ENCODE peak calls at places on chromosomes 4 and X, in four cellular contexts. One of them, this sample, is unnamed.

GRCh38 chr4:42519803-42520417 is 122.6 kb downstream of the SHISA3 start:
- DNase-seq in osteocyte: no peak
- DNase-seq in NCI-H1105 treated with DMSO at 0.1 percent for 48 hours: peak
- DNase-seq in naive thymus-derived CD8-positive, alpha-beta T cell: peak
- DNase-seq in this sample: peak

GRCh38 chrX:23902419-23902818 is 5.3 kb downstream of the APOO start:
- DNase-seq in osteocyte: no peak
- DNase-seq in NCI-H1105 treated with DMSO at 0.1 percent for 48 hours: peak
- DNase-seq in naive thymus-derived CD8-positive, alpha-beta T cell: no peak
- DNase-seq in this sample: peak

GRCh38 chr4:182560358-182560757 is 317.2 kb downstream of the TENM3 start:
- DNase-seq in osteocyte: no peak
- DNase-seq in NCI-H1105 treated with DMSO at 0.1 percent for 48 hours: no peak
- DNase-seq in naive thymus-derived CD8-positive, alpha-beta T cell: no peak
- DNase-seq in this sample: peak

GRCh38 chrX:136878423-136878822 is 2.1 kb downstream of the RBMX start:
- DNase-seq in osteocyte: no peak
- DNase-seq in NCI-H1105 treated with DMSO at 0.1 percent for 48 hours: no peak
- DNase-seq in naive thymus-derived CD8-positive, alpha-beta T cell: no peak
- DNase-seq in this sample: no peak

GRCh38 chr4:74675673-74676279 is 118.5 kb downstream of the BTC start:
- DNase-seq in osteocyte: no peak
- DNase-seq in NCI-H1105 treated with DMSO at 0.1 percent for 48 hours: peak
- DNase-seq in naive thymus-derived CD8-positive, alpha-beta T cell: no peak
- DNase-seq in this sample: peak

GRCh38 chr4:70936200-70936787 is 34.1 kb downstream of the MOB1B start:
- DNase-seq in osteocyte: no peak
- DNase-seq in NCI-H1105 treated with DMSO at 0.1 percent for 48 hours: no peak
- DNase-seq in naive thymus-derived CD8-positive, alpha-beta T cell: no peak
- DNase-seq in this sample: no peak

GRCh38 chrX:19739683-19740082 is 147.7 kb downstream of the SH3KBP1 start:
- DNase-seq in osteocyte: no peak
- DNase-seq in NCI-H1105 treated with DMSO at 0.1 percent for 48 hours: no peak
- DNase-seq in naive thymus-derived CD8-positive, alpha-beta T cell: peak
- DNase-seq in this sample: peak

GRCh38 chr4:87103691-87104187 is 116.7 kb downstream of the KLHL8 start:
- DNase-seq in osteocyte: no peak
- DNase-seq in NCI-H1105 treated with DMSO at 0.1 percent for 48 hours: no peak
- DNase-seq in naive thymus-derived CD8-positive, alpha-beta T cell: no peak
- DNase-seq in this sample: no peak

GRCh38 chr4:2812600-2812932 is 19.7 kb downstream of the SH3BP2 start:
- DNase-seq in osteocyte: no peak
- DNase-seq in NCI-H1105 treated with DMSO at 0.1 percent for 48 hours: no peak
- DNase-seq in naive thymus-derived CD8-positive, alpha-beta T cell: no peak
- DNase-seq in this sample: no peak

GRCh38 chrX:106481341-106481740 is 130.4 kb upstream of the RADX start:
- DNase-seq in osteocyte: no peak
- DNase-seq in NCI-H1105 treated with DMSO at 0.1 percent for 48 hours: peak
- DNase-seq in naive thymus-derived CD8-positive, alpha-beta T cell: peak
- DNase-seq in this sample: peak

GRCh38 chr4:153348006-153348405 is 3.5 kb downstream of the MND1 start:
- DNase-seq in osteocyte: no peak
- DNase-seq in NCI-H1105 treated with DMSO at 0.1 percent for 48 hours: no peak
- DNase-seq in naive thymus-derived CD8-positive, alpha-beta T cell: no peak
- DNase-seq in this sample: no peak

GRCh38 chr4:150181536-150181935 is 103.3 kb downstream of the DCLK2 start:
- DNase-seq in osteocyte: no peak
- DNase-seq in NCI-H1105 treated with DMSO at 0.1 percent for 48 hours: peak
- DNase-seq in naive thymus-derived CD8-positive, alpha-beta T cell: no peak
- DNase-seq in this sample: no peak

This sample was measured in NCI-H1417.